ENCODE peak calls at places on chromosomes 12 and 14, in four cellular contexts. U is HCT116, C is GM23248, J is neural progenitor cell. I is an unnamed sample. For H3K79me2, the result is how much of the 10 kb centered on the place peaks cover.

GRCh38 chr14:66724996-66725395 is 217.0 kb downstream of the GPHN start:
- DNase-seq in U (no peak), C (no peak), J (no peak), I (no peak)

GRCh38 chr14:92603309-92604257 is 90.0 kb downstream of the RIN3 start:
- DNase-seq in U (no peak), J (peak), C (peak), I (peak)

GRCh38 chr14:81269100-81269978 is 48.6 kb upstream of the GTF2A1 start:
- DNase-seq in U (peak), C (peak), J (peak), I (peak)

GRCh38 chr14:36361210-36361853 is 40.9 kb upstream of the MBIP start:
- DNase-seq in U (no peak), C (no peak), J (no peak), I (no peak)

GRCh38 chr12:56914256-56914655 is 20.0 kb downstream of the SDR9C7 start:
- DNase-seq in C (no peak), J (no peak), U (no peak), I (no peak)

GRCh38 chr14:72253503-72253902 is 321.3 kb downstream of the RGS6 start:
- DNase-seq in J (no peak), C (no peak), U (no peak), I (no peak)

GRCh38 chr12:54369597-54370217 is 5.4 kb upstream of the GPR84 start:
- DNase-seq in J (no peak), U (no peak), C (peak), I (no peak)

GRCh38 chr12:80353254-80353653 is 90.8 kb upstream of the PTPRQ start:
- DNase-seq in J (no peak), U (no peak), C (peak), I (no peak)

GRCh38 chr14:89186850-89187376 is 230.1 kb downstream of the FOXN3 start:
- DNase-seq in U (no peak), C (peak), J (no peak), I (no peak)

GRCh38 chr12:51907083-51907863 is at the start of gene ACVRL1:
- DNase-seq in J (peak), C (peak), U (no peak), I (peak)

GRCh38 chr14:75044322-75044721 is 6.9 kb downstream of the MLH3 start:
- DNase-seq in U (no peak), C (peak), J (no peak), I (no peak)

GRCh38 chr14:21868442-21869046 is 194.9 kb upstream of the OR4E1 start:
- DNase-seq in U (peak), C (peak), J (peak), I (peak)

GRCh38 chr12:53055471-53056266 is 5.8 kb downstream of the TNS2 start:
- DNase-seq in U (no peak), J (no peak), C (no peak), I (no peak)

GRCh38 chr12:88401153-88401552 is 179.1 kb downstream of the KITLG start:
- DNase-seq in U (no peak), C (no peak), J (no peak), I (no peak)

GRCh38 chr14:68604822-68605221 is 188.0 kb downstream of the ZFP36L1 start:
- DNase-seq in J (no peak), U (no peak), C (no peak), I (no peak)

GRCh38 chr12:54139030-54139429 is 49.8 kb downstream of the SMUG1 start:
- DNase-seq in U (no peak), J (no peak), C (peak), I (no peak)

GRCh38 chr12:114404451-114405198 is 1.3 kb downstream of the TBX5 start:
- DNase-seq in C (peak), U (no peak), J (no peak), I (peak)

GRCh38 chr12:104741497-104742367 is 216.4 kb downstream of the SLC41A2 start:
- DNase-seq in C (no peak), U (no peak), J (no peak), I (peak)

GRCh38 chr14:37019488-37019887 is 152.9 kb downstream of the SLC25A21 start:
- DNase-seq in C (no peak), J (no peak), U (no peak), I (no peak)

GRCh38 chr14:57390806-57391562 is 598 bp downstream of the NAA30 start:
- DNase-seq in J (peak), C (peak), U (no peak), I (peak)

GRCh38 chr12:14841761-14842160 is 1.6 kb downstream of the ART4 start:
- DNase-seq in J (no peak), U (no peak), C (peak), I (peak)

GRCh38 chr12:96233941-96234461 is 39.8 kb downstream of the ELK3 start:
- DNase-seq in J (no peak), U (no peak), C (peak), I (no peak)

GRCh38 chr12:46523863-46524770 is 151.5 kb upstream of the SLC38A2 start:
- DNase-seq in J (no peak), U (peak), C (peak), I (no peak)

GRCh38 chr12:39413836-39414771 is 28.8 kb downstream of the KIF21A start:
- DNase-seq in U (no peak), J (no peak), C (no peak), I (no peak)

GRCh38 chr12:64998327-64999156 is 122.6 kb downstream of the WIF1 start:
- DNase-seq in C (peak), U (no peak), J (no peak), I (no peak)

GRCh38 chr12:116969615-116970575 is 59.1 kb downstream of the FBXW8 start:
- DNase-seq in C (peak), U (no peak), J (peak), I (peak)

GRCh38 chr14:102775855-102776760 is 1.1 kb upstream of the TRAF3 start:
- DNase-seq in J (no peak), U (no peak), C (peak), I (peak)

GRCh38 chr12:125092872-125093680 is 27.8 kb downstream of the AACS start:
- DNase-seq in C (peak), U (no peak), J (peak), I (peak)

GRCh38 chr14:78848234-78848820 is 678.2 kb downstream of the NRXN3 start:
- DNase-seq in C (peak), J (peak), U (peak), I (peak)

GRCh38 chr12:34526946-34527345 is 504.6 kb downstream of the ALG10 start:
- DNase-seq in J (no peak), C (peak), U (no peak), I (no peak)

GRCh38 chr14:50823763-50824636 is 7.0 kb downstream of the NIN start:
- DNase-seq in J (no peak), U (no peak), C (no peak), I (peak)
- H3K79me2 ChIP-seq in J (half or more), U (half or more), C (half or more), I (under half)

GRCh38 chr12:108717243-108717642 is 14.1 kb downstream of the CORO1C start:
- DNase-seq in U (no peak), C (peak), J (no peak), I (no peak)
- TF ChIP-seq EZH2phosphoT487 in U (no peak), C (no peak), J (no peak), I (no peak)

DNA sequence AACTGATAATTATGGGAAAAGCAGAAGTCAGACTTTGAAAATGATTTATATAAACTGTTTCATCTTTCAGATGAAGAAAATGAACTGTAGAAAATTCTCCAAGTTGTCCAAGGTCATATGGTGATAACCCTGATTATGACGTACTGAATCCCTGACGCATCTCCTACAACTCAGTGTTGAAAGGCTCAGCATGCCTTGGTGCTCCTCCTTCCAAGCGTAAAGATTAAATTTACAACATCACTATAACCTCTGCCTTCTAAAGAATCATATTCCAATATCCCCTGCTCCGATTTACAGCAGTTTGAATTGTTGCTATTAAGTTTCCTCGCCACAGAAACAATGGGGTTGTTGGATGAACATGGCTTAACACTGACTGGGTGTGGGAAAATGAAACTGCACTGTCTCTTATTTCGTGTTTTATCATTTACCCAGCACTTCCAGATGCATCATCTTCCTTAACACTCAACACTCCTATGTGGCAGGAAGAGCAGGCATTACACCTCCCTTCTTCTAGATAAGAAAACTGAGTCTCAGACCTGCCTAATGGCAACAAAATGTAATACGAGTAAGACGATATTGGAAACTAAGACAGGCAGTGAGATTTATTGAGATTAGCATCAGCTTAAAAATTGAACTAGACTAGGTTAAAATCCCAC is 74.3 kb downstream of the PPM1H start:
- DNase-seq in U (no peak), C (no peak), J (no peak), I (no peak)
- H3K79me2 ChIP-seq in U (under half), C (under half), J (under half), I (under half)

DNA sequence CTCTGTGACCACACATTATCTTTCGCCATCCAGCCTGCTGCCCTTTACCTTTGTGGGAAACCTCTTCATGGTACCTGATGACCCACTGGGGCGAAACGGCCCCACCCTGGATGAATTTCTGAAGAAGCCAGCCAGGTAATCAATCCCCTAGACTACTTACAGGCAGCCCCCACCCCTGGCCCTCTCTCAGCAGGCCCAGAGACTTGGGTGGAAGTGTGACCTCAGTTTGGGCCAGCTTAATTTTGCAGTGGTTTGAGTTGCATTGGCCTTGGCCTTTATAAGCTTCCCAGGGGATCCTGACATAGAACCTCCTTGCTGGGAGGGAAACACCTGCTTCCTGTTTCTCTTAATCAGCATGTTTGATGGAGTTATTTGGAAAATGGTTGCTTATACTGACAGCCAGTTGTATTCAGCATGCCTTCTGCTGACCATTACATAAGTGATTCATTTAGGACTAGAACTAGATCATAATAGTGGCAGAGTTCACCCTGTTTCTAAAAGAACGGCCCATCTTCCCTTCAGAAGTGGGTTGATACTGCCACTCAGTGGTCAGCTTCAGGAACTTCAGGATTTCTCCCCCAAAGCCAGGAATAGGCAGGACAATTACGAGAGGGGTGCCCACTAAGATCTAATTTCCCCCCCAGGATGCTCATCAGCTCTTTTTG is 6.1 kb downstream of the SDR39U1 start:
- DNase-seq in C (peak), J (peak), U (peak), I (peak)
- TF ChIP-seq EZH2phosphoT487 in C (no peak), J (no peak), U (no peak), I (no peak)

I was measured in GM23338.